ENCODE peak calls at places on chromosome 10, in six cellular contexts. F is stomach, B is Peyer's patch, G is transverse colon, A is uterus, R is body of pancreas. J is an unnamed sample. For H3K4me1, the result is how much of the 10 kb centered on the place peaks cover.

GRCh38 chr10:12388671-12389070 is 39.3 kb downstream of the CAMK1D start:
- DNase-seq in F (no peak), B (no peak), G (no peak), A (no peak), R (no peak), J (no peak)

GRCh38 chr10:132418520-132419416 is 21.8 kb downstream of the PWWP2B start:
- DNase-seq in F (peak), B (peak), G (peak), A (no peak), R (peak), J (no peak)

GRCh38 chr10:28774051-28774995 is 97.0 kb downstream of the BAMBI start:
- DNase-seq in F (no peak), B (no peak), G (no peak), A (no peak), R (no peak), J (no peak)

GRCh38 chr10:13684813-13685511 is 98.2 kb downstream of the PRPF18 start:
- DNase-seq in F (no peak), B (no peak), G (no peak), A (no peak), R (no peak), J (no peak)

GRCh38 chr10:100793055-100793454 is 47.7 kb downstream of the PAX2 start:
- DNase-seq in F (no peak), B (no peak), G (no peak), A (no peak), R (no peak), J (no peak)

GRCh38 chr10:125000366-125001312 is 58.7 kb downstream of the ZRANB1 start:
- DNase-seq in F (peak), B (no peak), G (peak), A (peak), R (peak), J (peak)

GRCh38 chr10:77313066-77313750 is 324.4 kb downstream of the KCNMA1 start:
- DNase-seq in F (no peak), B (no peak), G (no peak), A (no peak), R (no peak), J (no peak)

GRCh38 chr10:93406367-93407145 is 75.6 kb downstream of the MYOF start:
- DNase-seq in F (no peak), B (no peak), G (no peak), A (no peak), R (no peak), J (no peak)

GRCh38 chr10:51246156-51246555 is 171.9 kb downstream of the PRKG1 start:
- DNase-seq in F (no peak), B (no peak), G (no peak), A (no peak), R (no peak), J (no peak)

GRCh38 chr10:128116851-128117615 is 9.2 kb downstream of the MKI67 start:
- DNase-seq in F (no peak), B (no peak), G (no peak), A (no peak), R (no peak), J (no peak)

GRCh38 chr10:14658331-14659122 is 116.2 kb downstream of the FAM107B start:
- DNase-seq in F (no peak), B (no peak), G (no peak), A (no peak), R (no peak), J (no peak)

GRCh38 chr10:33813871-33814270 is 479.4 kb upstream of the NRP1 start:
- DNase-seq in F (no peak), B (no peak), G (no peak), A (no peak), R (no peak), J (no peak)

GRCh38 chr10:28545967-28546644 is 13.2 kb downstream of the WAC start:
- DNase-seq in F (no peak), B (no peak), G (no peak), A (no peak), R (no peak), J (no peak)

GRCh38 chr10:68158031-68158430 is 48.7 kb downstream of the MYPN start:
- DNase-seq in F (no peak), B (no peak), G (no peak), A (no peak), R (no peak), J (no peak)

GRCh38 chr10:121566755-121567154 is 31.5 kb downstream of the FGFR2 start:
- DNase-seq in F (no peak), B (no peak), G (no peak), A (no peak), R (no peak), J (no peak)

GRCh38 chr10:51654918-51655317 is 44.5 kb downstream of the CSTF2T start:
- DNase-seq in F (no peak), B (no peak), G (no peak), A (no peak), R (no peak), J (no peak)

GRCh38 chr10:49009231-49009979 is 69.8 kb upstream of the LRRC18 start:
- DNase-seq in F (no peak), B (no peak), G (no peak), A (no peak), R (no peak), J (no peak)

GRCh38 chr10:11762706-11763500 is 20.7 kb downstream of the ECHDC3 start:
- DNase-seq in F (no peak), B (no peak), G (no peak), A (no peak), R (no peak), J (no peak)

GRCh38 chr10:1297566-1298301 is 241.5 kb downstream of the WDR37 start:
- DNase-seq in F (no peak), B (no peak), G (no peak), A (no peak), R (no peak), J (no peak)

GRCh38 chr10:118374404-118374803 is 32.3 kb upstream of the FAM204A start:
- DNase-seq in F (no peak), B (no peak), G (no peak), A (no peak), R (no peak), J (no peak)

GRCh38 chr10:55631071-55631654 is 729.9 kb downstream of the ZWINT start:
- DNase-seq in F (peak), B (peak), G (peak), A (peak), R (peak), J (no peak)

GRCh38 chr10:18594574-18595156 is 56.7 kb downstream of the NSUN6 start:
- DNase-seq in F (no peak), B (peak), G (peak), A (no peak), R (no peak), J (no peak)

GRCh38 chr10:7206407-7207127 is 204.3 kb downstream of the SFMBT2 start:
- DNase-seq in F (no peak), B (no peak), G (no peak), A (no peak), R (no peak), J (no peak)

GRCh38 chr10:29666201-29666600 is 31.4 kb upstream of the SVIL start:
- DNase-seq in F (no peak), B (no peak), G (no peak), A (no peak), R (no peak), J (no peak)

GRCh38 chr10:25689346-25690095 is 244.5 kb upstream of the MYO3A start:
- DNase-seq in F (no peak), B (no peak), G (no peak), A (no peak), R (no peak), J (no peak)

GRCh38 chr10:119498889-119499864 is 43.3 kb downstream of the RGS10 start:
- DNase-seq in F (peak), B (no peak), G (no peak), A (no peak), R (no peak), J (no peak)

GRCh38 chr10:85995791-85996190 is 370.8 kb downstream of the GRID1 start:
- DNase-seq in F (peak), B (no peak), G (no peak), A (no peak), R (peak), J (no peak)

GRCh38 chr10:117936136-117936535 is 110.6 kb downstream of the RAB11FIP2 start:
- DNase-seq in F (no peak), B (no peak), G (no peak), A (peak), R (no peak), J (no peak)

GRCh38 chr10:60410970-60411369 is 21.3 kb upstream of the ANK3 start:
- DNase-seq in F (no peak), B (no peak), G (no peak), A (no peak), R (no peak), J (no peak)

GRCh38 chr10:52486840-52487611 is 172.9 kb downstream of the DKK1 start:
- DNase-seq in F (no peak), B (no peak), G (no peak), A (no peak), R (no peak), J (no peak)

GRCh38 chr10:112229096-112229495 is 45.5 kb upstream of the GPAM start:
- DNase-seq in F (no peak), B (no peak), G (no peak), A (no peak), R (no peak), J (no peak)

GRCh38 chr10:23408330-23408976 is 30.4 kb upstream of the OTUD1 start:
- DNase-seq in F (no peak), B (no peak), G (no peak), A (no peak), R (no peak), J (no peak)

GRCh38 chr10:92385836-92386235 is 94.9 kb downstream of the MARCHF5 start:
- DNase-seq in F (no peak), B (no peak), G (no peak), A (no peak), R (no peak), J (no peak)

GRCh38 chr10:99834410-99834809 is 52.0 kb downstream of the ABCC2 start:
- DNase-seq in F (no peak), B (no peak), G (no peak), A (no peak), R (no peak), J (no peak)

GRCh38 chr10:78306358-78306757 is 272.7 kb downstream of the RPS24 start:
- DNase-seq in F (no peak), B (no peak), G (no peak), A (no peak), R (no peak), J (no peak)

GRCh38 chr10:93475871-93476270 is 6.3 kb downstream of the MYOF start:
- DNase-seq in F (no peak), B (no peak), G (peak), A (no peak), R (no peak), J (no peak)

DNA sequence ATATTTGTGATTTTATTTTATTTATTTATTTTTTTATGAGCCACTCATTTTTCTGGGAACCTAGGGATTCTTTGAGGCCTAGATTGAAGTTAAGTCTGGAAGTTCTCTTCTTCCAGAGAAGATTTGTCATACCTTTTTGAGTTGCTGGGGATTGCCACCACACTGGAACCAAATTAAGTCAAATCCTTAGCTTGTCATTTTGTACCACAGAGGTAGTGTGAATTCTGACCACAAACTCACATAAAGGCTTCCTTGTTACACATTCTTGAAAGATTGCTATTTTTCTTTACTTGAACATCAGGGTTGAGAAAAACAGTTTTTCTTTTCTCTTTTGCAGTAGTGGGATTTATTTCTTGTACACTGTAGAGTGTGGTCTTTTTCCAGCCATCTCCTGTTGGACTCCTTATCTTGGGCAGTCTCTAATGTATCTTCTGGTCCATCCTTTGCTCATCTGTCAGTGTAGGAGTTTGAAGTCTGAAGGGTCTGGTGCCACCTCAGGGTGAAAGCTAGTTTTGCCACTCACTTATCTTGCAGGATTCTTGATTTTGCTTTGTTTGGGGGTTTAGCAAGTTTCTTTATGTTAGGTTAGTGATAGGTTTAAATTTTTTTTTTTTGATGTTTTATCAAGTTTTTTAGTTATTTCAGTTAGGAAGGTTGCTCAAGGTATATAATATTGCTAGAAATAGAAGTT is 24.8 kb downstream of the PCBD1 start:
- DNase-seq in F (no peak), B (no peak), G (no peak), A (no peak), R (no peak), J (no peak)
- TF ChIP-seq CTCF in F (no peak), B (no peak), G (no peak), A (no peak), R (no peak), J (no peak)

GRCh38 chr10:97981816-97982215 is 48.6 kb downstream of the CRTAC1 start:
- DNase-seq in F (no peak), B (no peak), G (no peak), A (no peak), R (no peak), J (no peak)
- H3K4me1 ChIP-seq in F (under half), B (under half), G (under half), A (under half), R (under half), J (under half)

DNA sequence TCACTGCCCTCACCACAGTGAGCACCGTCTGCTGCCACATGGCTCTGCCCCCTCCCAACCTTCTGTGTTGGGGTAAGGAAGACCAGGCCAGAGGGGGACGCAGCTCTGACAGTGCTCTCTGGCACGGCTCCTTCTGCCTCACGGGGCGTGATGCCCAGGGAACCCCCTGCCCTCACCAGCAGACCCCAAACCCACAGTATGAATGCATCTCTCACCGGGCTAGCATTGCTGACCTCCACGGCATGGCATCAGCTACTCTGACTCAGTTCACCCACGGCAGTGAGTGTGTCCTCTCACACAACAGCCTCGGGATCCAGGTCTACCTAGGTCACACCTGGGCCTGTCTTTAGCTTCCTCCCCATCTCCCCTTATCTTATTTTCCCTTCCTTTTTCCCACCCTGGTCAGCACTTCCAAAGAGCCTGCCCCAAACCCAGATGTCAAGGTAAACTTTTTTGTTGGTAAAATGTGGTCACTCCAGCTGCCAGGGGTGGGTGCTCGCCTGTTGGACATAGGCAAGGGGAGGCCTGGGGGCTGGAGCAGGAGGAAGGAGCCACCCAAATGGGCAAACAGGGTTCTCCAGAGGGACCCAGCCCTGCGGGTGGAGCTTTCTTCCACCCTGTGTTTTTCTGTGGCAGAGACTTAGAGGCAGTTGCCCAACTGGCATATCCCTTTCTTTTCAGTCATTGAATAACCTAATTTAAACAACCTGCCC is 4.4 kb downstream of the CALML3 start:
- DNase-seq in F (peak), B (peak), G (peak), A (no peak), R (no peak), J (peak)
- TF ChIP-seq POLR2A in F (no peak), B (no peak), G (no peak), A (no peak), R (no peak), J (no peak)

DNA sequence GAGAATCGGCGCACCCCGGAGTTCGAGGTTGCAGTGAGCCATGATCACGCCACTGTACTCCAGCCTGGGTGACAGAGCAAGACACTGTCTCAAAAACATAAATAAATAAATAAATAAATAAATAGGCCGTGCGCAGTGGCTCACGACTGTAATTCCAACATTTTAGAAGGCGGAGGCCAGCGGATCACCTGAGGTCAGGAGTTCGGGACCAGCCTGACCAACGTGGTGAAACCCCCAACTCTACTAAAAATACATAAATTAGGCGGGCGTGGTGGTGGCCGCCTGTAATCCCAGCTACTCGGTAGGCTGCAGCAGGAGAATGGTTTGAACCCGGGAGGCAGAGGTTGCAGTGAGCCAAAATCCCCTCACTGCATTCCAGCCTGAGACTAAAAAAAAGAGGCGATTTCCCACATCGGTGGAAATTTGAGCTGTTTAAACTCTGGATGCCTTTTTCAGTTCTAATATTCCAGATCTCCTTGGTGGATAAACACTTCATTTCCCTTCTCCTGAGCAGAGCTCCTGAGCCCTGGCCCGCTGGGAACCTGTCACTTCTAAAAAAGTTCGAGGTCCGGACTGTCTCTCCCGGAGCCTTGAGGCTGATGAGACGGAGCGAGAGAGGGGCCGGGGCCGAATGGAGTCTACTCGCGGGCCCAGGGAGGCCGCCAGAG is 2.0 kb upstream of the NFKB2 start:
- DNase-seq in F (no peak), B (no peak), G (no peak), A (no peak), R (no peak), J (no peak)
- TF ChIP-seq CTCF in F (no peak), B (no peak), G (no peak), A (no peak), R (no peak), J (no peak)

GRCh38 chr10:62384447-62385081 is 10.4 kb downstream of the ZNF365 start:
- DNase-seq in F (no peak), B (no peak), G (no peak), A (no peak), R (no peak), J (no peak)

GRCh38 chr10:62381385-62382102 is 7.4 kb downstream of the ZNF365 start:
- DNase-seq in F (no peak), B (no peak), G (no peak), A (no peak), R (no peak), J (no peak)

GRCh38 chr10:62384057-62384446 is 9.9 kb downstream of the ZNF365 start:
- DNase-seq in F (no peak), B (no peak), G (no peak), A (no peak), R (no peak), J (no peak)

GRCh38 chr10:62380002-62380401 is 5.8 kb downstream of the ZNF365 start:
- DNase-seq in F (no peak), B (no peak), G (no peak), A (no peak), R (no peak), J (no peak)

GRCh38 chr10:62382831-62383230 is 8.7 kb downstream of the ZNF365 start:
- DNase-seq in F (no peak), B (no peak), G (no peak), A (no peak), R (no peak), J (no peak)
- H3K4me1 ChIP-seq in F (under half), B (under half), G (under half), A (under half), R (under half), J (under half)

DNA sequence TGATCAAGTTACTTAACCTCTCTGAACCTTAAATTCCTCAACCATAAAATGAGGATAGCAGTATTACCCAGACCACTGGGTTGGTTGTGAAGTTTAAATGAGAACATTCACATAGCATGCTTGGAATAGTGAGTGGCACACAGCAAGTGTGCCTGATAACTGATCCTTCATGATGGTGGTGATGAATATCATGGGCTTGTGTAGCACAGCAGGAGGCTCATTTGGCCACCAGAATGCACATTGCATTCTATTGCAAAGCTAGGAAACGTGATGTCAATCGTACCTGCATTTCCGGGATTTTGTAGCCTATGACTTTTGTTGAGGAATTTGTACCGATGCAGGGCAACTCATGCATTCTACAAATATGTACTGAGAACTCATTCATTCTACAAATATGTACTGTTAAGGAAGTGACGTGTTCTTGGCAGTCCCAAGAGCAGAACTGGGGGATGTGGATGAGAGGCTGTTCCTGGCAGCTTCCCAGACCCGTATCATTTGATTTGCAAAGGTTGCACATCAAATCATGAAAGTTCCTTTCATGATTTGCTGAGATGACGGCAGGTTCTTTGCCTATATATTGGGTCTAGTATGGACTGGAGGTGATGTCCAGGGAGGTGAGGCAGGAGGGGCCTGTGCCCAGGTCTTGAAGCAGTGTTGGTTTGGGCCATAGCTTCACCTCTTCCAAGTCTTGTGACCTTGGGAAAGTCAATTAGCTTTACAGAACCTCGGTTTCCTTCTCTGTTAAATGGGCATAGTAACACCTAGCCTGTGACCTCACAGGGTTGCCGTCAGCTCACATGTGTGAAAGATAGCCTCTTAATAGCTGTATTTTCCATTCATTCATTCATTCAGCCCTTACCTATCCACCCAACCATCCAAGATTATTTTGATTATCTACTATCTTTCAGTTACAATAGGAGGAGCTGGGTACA is 94.7 kb upstream of the SMNDC1 start:
- DNase-seq in F (peak), B (peak), G (no peak), A (no peak), R (peak), J (no peak)
- TF ChIP-seq POLR2A in F (no peak), B (no peak), G (no peak), A (no peak), R (no peak), J (no peak)

GRCh38 chr10:126302195-126302594 is 86.1 kb downstream of the ADAM12 start:
- DNase-seq in F (no peak), B (no peak), G (no peak), A (no peak), R (no peak), J (no peak)

GRCh38 chr10:126302831-126303230 is 85.4 kb downstream of the ADAM12 start:
- DNase-seq in F (no peak), B (no peak), G (no peak), A (no peak), R (no peak), J (no peak)
- TF ChIP-seq CTCF in F (no peak), B (peak), G (no peak), A (peak), R (no peak), J (no peak)

GRCh38 chr10:22321831-22322662 is 1.1 kb downstream of the BMI1 start:
- DNase-seq in F (no peak), B (peak), G (no peak), A (peak), R (no peak), J (peak)
- H3K4me1 ChIP-seq in F (under half), B (under half), G (half or more), A (under half), R (half or more), J (half or more)

J was measured in sigmoid colon.